ENCODE peak calls at places on chromosomes 13 and 19, in four cellular contexts. N is effector memory CD4-positive, alpha-beta T cell; T is activated CD4-positive, alpha-beta T cell treated with anti-CD3 and anti-CD28 coated beads, Interleukin-2, amount 50 U/mL, for 4 hours; R is WTC11. F is an unnamed sample.

GRCh38 chr13:66657165-66657895 is 572.8 kb downstream of the PCDH9 start:
- DNase-seq in N (no peak), T (no peak), R (no peak), F (no peak)

GRCh38 chr19:45279587-45280192 is 28.6 kb downstream of the MARK4 start:
- DNase-seq in N (no peak), T (no peak), R (no peak), F (no peak)

GRCh38 chr13:66992183-66992582 is 238.0 kb downstream of the PCDH9 start:
- DNase-seq in N (no peak), T (no peak), R (no peak), F (no peak)

GRCh38 chr13:36432106-36432544 is at the start of gene CCNA1:
- DNase-seq in N (no peak), T (no peak), R (peak; percentile 89), F (peak; percentile 93)

GRCh38 chr13:50990050-50990449 is 80.5 kb downstream of the RNASEH2B start:
- DNase-seq in N (no peak), T (no peak), R (no peak), F (no peak)

GRCh38 chr13:71312923-71313322 is 554.1 kb downstream of the DACH1 start:
- DNase-seq in N (no peak), T (no peak), R (no peak), F (no peak)

GRCh38 chr13:110690516-110690915 is 15.4 kb downstream of the CARS2 start:
- DNase-seq in N (no peak), T (no peak), R (no peak), F (no peak)

GRCh38 chr13:48252176-48252575 is 19.2 kb downstream of the ITM2B start:
- DNase-seq in N (no peak), T (no peak), R (no peak), F (no peak)

GRCh38 chr13:28531956-28532225 is 37.0 kb upstream of the FLT1 start:
- DNase-seq in N (no peak), T (no peak), R (no peak), F (peak; percentile 41)

GRCh38 chr13:65300220-65300619 is 1929.9 kb downstream of the PCDH9 start:
- DNase-seq in N (no peak), T (no peak), R (no peak), F (no peak)

GRCh38 chr19:6062961-6063575 is 47.2 kb downstream of the RFX2 start:
- DNase-seq in N (no peak), T (no peak), R (no peak), F (peak; percentile 29)

GRCh38 chr13:105272660-105273631 is 1262.5 kb downstream of the EFNB2 start:
- DNase-seq in N (no peak), T (no peak), R (no peak), F (no peak)

GRCh38 chr13:109699628-109700071 is 86.7 kb downstream of the IRS2 start:
- DNase-seq in N (no peak), T (no peak), R (peak; percentile 59), F (peak; percentile 67)

GRCh38 chr19:6739884-6740588 is 556 bp downstream of the TRIP10 start:
- DNase-seq in N (no peak), T (no peak), R (peak; percentile 51), F (peak; percentile 93)

GRCh38 chr19:1068111-1069001 is 1.4 kb downstream of the ARHGAP45 start:
- DNase-seq in N (peak; percentile 52), T (peak; percentile 49), R (no peak), F (no peak)

GRCh38 chr13:75760182-75760981 is 124.3 kb downstream of the LMO7 start:
- DNase-seq in N (no peak), T (no peak), R (no peak), F (no peak)

GRCh38 chr19:497861-498590 is 1.7 kb downstream of the MADCAM1 start:
- DNase-seq in N (no peak), T (no peak), R (no peak), F (peak; percentile 82)

GRCh38 chr13:96824110-96824509 is 170.2 kb downstream of the OXGR1 start:
- DNase-seq in N (no peak), T (no peak), R (no peak), F (no peak)

GRCh38 chr19:7554990-7555864 is 19.7 kb downstream of the PNPLA6 start:
- DNase-seq in N (no peak), T (no peak), R (peak; percentile 92), F (peak; percentile 100)

GRCh38 chr13:20559659-20560356 is 7.1 kb upstream of the IFT88 start:
- DNase-seq in N (no peak), T (no peak), R (no peak), F (no peak)

GRCh38 chr19:46442808-46443450 is 14.2 kb upstream of the PNMA8C start:
- DNase-seq in N (no peak), T (no peak), R (no peak), F (no peak)

GRCh38 chr13:99265823-99266426 is 7.7 kb upstream of the GPR18 start:
- DNase-seq in N (no peak), T (no peak), R (no peak), F (peak; percentile 25)

GRCh38 chr13:109157275-109157674 is 527.9 kb downstream of the MYO16 start:
- DNase-seq in N (no peak), T (no peak), R (peak; percentile 28), F (peak; percentile 60)

GRCh38 chr19:4256563-4256962 is 9.7 kb downstream of the YJU2 start:
- DNase-seq in N (no peak), T (no peak), R (no peak), F (peak; percentile 32)

GRCh38 chr13:41674246-41674645 is 216.9 kb downstream of the RGCC start:
- DNase-seq in N (no peak), T (no peak), R (no peak), F (no peak)

GRCh38 chr13:77510156-77510555 is 25.4 kb upstream of the SCEL start:
- DNase-seq in N (no peak), T (no peak), R (no peak), F (no peak)

F was measured in H7.